ENCODE peak calls at places on chromosomes 6 and 20, in eight cellular contexts. M, F, T, X, I, B, K and A are unnamed samples.

GRCh38 chr6:131199568-131200272 is 64.5 kb downstream of the AKAP7 start:
- DNase-seq in M (no peak), F (peak; percentile 90), T (peak; percentile 51), X (peak; percentile 34), I (no peak), B (peak; percentile 22), K (peak; percentile 25), A (no peak)

GRCh38 chr6:2986722-2987196 is 12.9 kb upstream of the NQO2 start:
- DNase-seq in M (no peak), F (no peak), T (no peak), X (no peak), I (no peak), B (peak; percentile 38), K (peak; percentile 38), A (no peak)

GRCh38 chr6:134425521-134426316 is 107.8 kb upstream of the SGK1 start:
- DNase-seq in M (no peak), F (no peak), T (no peak), X (no peak), I (no peak), B (peak; percentile 61), K (no peak), A (no peak)

GRCh38 chr20:57429579-57430202 is 38.5 kb downstream of the RBM38 start:
- DNase-seq in M (no peak), F (no peak), T (no peak), X (no peak), I (no peak), B (no peak), K (peak; percentile 45), A (no peak)

GRCh38 chr6:113306552-113307145 is 550.5 kb upstream of the MARCKS start:
- DNase-seq in M (peak; percentile 70), F (peak; percentile 34), T (peak; percentile 54), X (peak; percentile 87), I (no peak), B (peak; percentile 9), K (peak; percentile 86), A (peak; percentile 53)

GRCh38 chr6:7216941-7217621 is 95.9 kb downstream of the SSR1 start:
- DNase-seq in M (peak; percentile 88), F (no peak), T (peak; percentile 94), X (no peak), I (peak; percentile 84), B (no peak), K (no peak), A (no peak)

GRCh38 chr6:56890683-56891429 is 64.1 kb upstream of the BEND6 start:
- DNase-seq in M (no peak), F (no peak), T (no peak), X (no peak), I (no peak), B (peak; percentile 81), K (peak; percentile 5), A (no peak)

GRCh38 chr20:63947638-63948456 is 8.4 kb downstream of the UCKL1 start:
- DNase-seq in M (no peak), F (peak; percentile 36), T (no peak), X (no peak), I (peak; percentile 82), B (no peak), K (no peak), A (no peak)

GRCh38 chr20:23692725-23693124 is 3.9 kb upstream of the CST4 start:
- DNase-seq in M (no peak), F (no peak), T (no peak), X (no peak), I (no peak), B (no peak), K (no peak), A (no peak)

GRCh38 chr6:110874880-110875547 is 429 bp downstream of the AMD1 start:
- DNase-seq in M (peak; percentile 71), F (peak; percentile 66), T (no peak), X (peak; percentile 68), I (peak; percentile 90), B (peak; percentile 72), K (peak; percentile 58), A (peak; percentile 51)

GRCh38 chr6:46583711-46584110 is 68.9 kb downstream of the CYP39A1 start:
- DNase-seq in M (no peak), F (no peak), T (peak; percentile 91), X (no peak), I (no peak), B (no peak), K (no peak), A (no peak)

GRCh38 chr6:135936606-135937005 is 85.1 kb downstream of the PDE7B start:
- DNase-seq in M (no peak), F (no peak), T (no peak), X (no peak), I (no peak), B (peak; percentile 61), K (no peak), A (no peak)

GRCh38 chr6:26225848-26226590 is 138.8 kb downstream of the HFE start:
- DNase-seq in M (no peak), F (no peak), T (no peak), X (no peak), I (no peak), B (no peak), K (no peak), A (no peak)

GRCh38 chr20:17620371-17621228 is 50.7 kb downstream of the DSTN start:
- DNase-seq in M (peak; percentile 48), F (no peak), T (no peak), X (peak; percentile 21), I (peak; percentile 61), B (no peak), K (peak; percentile 2), A (no peak)

DNA sequence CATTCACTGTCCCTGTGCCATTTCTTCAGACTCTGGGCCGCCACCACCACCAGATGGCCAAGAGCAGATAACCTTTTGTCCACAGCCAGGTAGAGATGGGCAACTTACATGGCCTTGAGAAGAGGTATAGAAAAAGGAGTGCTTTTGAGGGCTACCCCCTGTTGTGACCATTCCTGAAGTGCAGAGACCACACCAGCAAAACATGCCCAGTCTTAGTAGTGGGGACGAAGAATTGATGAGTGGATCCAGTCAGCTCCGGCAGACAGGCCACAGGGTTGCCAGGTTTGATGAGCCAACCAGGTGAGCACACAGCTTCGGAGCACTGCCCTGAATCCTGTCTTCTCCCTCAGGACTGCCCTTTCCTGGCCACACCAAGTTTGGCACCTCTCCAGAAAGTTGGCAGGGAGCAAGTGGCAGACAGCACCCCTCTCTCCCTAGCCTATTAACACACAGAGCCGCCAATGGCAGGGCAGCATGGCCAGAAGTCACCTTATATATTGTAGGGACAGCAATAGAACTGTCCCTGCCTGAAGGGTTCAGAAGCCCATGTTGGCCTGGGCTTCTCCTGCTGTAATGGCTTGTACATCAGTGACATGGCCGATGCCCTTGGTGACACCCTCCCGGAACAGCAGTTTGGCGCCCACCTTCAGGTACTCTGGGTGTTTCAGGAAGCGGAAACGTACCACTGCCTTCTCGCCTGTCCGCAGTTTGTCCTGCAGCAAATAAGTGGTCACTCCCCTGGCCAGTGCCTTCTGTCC is 7.8 kb downstream of the GTPBP2 start:
- DNase-seq in M (peak; percentile 46), F (no peak), T (no peak), X (no peak), I (no peak), B (no peak), K (no peak), A (no peak)
- H3K36me3 ChIP-seq in M (peaks cover 84% of the 10 kb centered on the region), F (peaks cover 81% of the 10 kb centered on the region), T (peaks cover 59% of the 10 kb centered on the region), X (peaks cover 87% of the 10 kb centered on the region), I (peaks cover 28% of the 10 kb centered on the region), B (peaks cover 95% of the 10 kb centered on the region), K (peaks cover 23% of the 10 kb centered on the region), A (peaks cover 51% of the 10 kb centered on the region)

DNA sequence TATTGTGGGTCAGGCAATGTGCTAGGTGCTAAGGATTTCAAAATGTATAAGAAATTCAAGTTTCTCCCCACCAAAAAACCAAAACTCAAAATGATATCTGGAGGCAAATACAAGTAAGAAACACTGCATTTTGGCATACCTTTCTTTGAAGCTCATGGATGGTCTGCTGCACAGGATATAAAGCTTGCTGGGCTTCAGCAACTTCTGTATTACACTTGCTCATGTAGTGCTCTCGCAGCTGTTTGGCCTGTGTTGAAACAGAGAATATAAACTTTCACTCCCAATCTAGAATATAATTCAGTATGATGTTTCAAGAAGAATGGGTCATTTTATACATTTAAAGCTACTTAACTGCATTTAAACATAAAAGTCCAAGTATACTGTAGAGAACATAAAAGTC is 39.6 kb downstream of the SHPRH start:
- DNase-seq in M (no peak), F (no peak), T (no peak), X (no peak), I (no peak), B (no peak), K (no peak), A (no peak)
- H3K36me3 ChIP-seq in M (peaks cover 90% of the 10 kb centered on the region), F (peaks cover 86% of the 10 kb centered on the region), T (peaks cover 41% of the 10 kb centered on the region), X (peaks cover 72% of the 10 kb centered on the region), I (peaks cover 36% of the 10 kb centered on the region), B (peaks cover 24% of the 10 kb centered on the region), K (peaks cover 18% of the 10 kb centered on the region), A (peaks cover 37% of the 10 kb centered on the region)

GRCh38 chr6:1047926-1048595 is 263.8 kb upstream of the FOXQ1 start:
- DNase-seq in M (no peak), F (no peak), T (no peak), X (no peak), I (no peak), B (peak; percentile 52), K (no peak), A (no peak)
- H3K36me3 ChIP-seq in M (no peaks in the 10 kb centered on the region), F (no peaks in the 10 kb centered on the region), T (no peaks in the 10 kb centered on the region), X (no peaks in the 10 kb centered on the region), I (no peaks in the 10 kb centered on the region), B (no peaks in the 10 kb centered on the region), K (no peaks in the 10 kb centered on the region), A (no peaks in the 10 kb centered on the region)

GRCh38 chr6:33314943-33315752 is 1.3 kb upstream of the TAPBP start:
- DNase-seq in M (peak; percentile 75), F (no peak), T (no peak), X (peak; percentile 65), I (peak; percentile 90), B (no peak), K (peak; percentile 36), A (no peak)

GRCh38 chr6:33317668-33318425 is at the start of gene ZBTB22:
- DNase-seq in M (peak; percentile 99), F (peak; percentile 97), T (peak; percentile 99), X (peak; percentile 100), I (peak; percentile 99), B (peak; percentile 98), K (peak; percentile 100), A (peak; percentile 99)

GRCh38 chr6:33315753-33316602 is 1.6 kb downstream of the ZBTB22 start:
- DNase-seq in M (no peak), F (no peak), T (no peak), X (no peak), I (peak; percentile 76), B (no peak), K (no peak), A (no peak)

GRCh38 chr6:33317418-33317667 is 201 bp downstream of the ZBTB22 start:
- DNase-seq in M (no peak), F (no peak), T (no peak), X (no peak), I (no peak), B (no peak), K (no peak), A (no peak)

DNA sequence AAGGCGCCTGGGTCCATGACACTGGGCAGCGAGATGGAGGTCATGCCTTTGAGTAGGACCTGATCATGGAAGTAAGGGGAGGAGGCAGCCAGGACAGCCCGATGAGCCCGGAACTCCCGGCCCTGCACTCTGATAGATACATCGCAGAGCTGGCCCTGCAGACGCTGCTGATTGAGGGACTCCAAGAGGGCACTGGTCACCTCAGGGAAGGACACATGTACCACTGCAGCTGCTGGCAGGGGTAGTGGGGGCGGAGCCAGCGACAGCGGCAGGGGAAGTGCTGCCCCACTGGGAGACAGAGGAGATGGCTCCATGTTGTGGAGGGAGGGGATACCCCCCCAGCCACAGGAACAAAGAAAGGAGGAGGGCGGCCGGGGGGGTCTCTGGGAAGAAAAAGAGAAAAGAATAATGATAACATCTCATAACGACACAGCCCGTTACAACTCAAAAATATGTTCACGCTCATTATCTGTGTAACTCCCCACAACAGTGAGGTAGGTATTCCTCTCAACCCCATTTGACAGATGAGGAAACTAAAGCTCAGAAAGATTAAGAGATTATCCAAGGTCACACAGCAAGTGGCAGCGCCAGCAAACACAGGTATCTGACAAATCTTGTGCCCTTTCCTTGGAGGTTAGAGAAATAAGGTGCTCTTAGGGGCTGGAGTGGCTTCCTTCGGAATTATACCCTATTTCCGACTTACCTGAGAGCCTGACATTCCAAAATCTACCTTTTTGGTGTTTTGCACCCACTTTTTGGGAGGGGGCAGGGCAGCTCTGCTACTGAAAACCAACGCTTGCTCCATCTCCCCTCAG is 734 bp downstream of the ZBTB22 start:
- DNase-seq in M (peak; percentile 65), F (no peak), T (peak; percentile 24), X (no peak), I (peak; percentile 80), B (no peak), K (no peak), A (no peak)
- H3K36me3 ChIP-seq in M (peaks cover 32% of the 10 kb centered on the region), F (peaks cover 42% of the 10 kb centered on the region), T (peaks cover 27% of the 10 kb centered on the region), X (peaks cover 45% of the 10 kb centered on the region), I (peaks cover 17% of the 10 kb centered on the region), B (peaks cover 52% of the 10 kb centered on the region), K (peaks cover 3% of the 10 kb centered on the region), A (peaks cover 30% of the 10 kb centered on the region)